ENCODE peak calls at places on chromosomes 11 and 22, in six cellular contexts. G, Q, I, F, J and U are unnamed samples.
A peak's percentile ranks its signal among the peaks of the same experiment; 100 is the strongest.

GRCh38 chr11:42770444-42771065 is 541.2 kb upstream of the API5 start:
- DNase-seq in F (peak; percentile 4), I (peak; percentile 12), J (peak; percentile 33), Q (peak; percentile 20), G (peak; percentile 2), U (peak; percentile 45)

GRCh38 chr11:67646535-67647336 is 3.8 kb downstream of the ACY3 start:
- DNase-seq in Q (no peak), F (no peak), I (no peak), G (no peak), J (no peak), U (no peak)

GRCh38 chr11:46302866-46303265 is 25.4 kb downstream of the CREB3L1 start:
- DNase-seq in Q (peak; percentile 69), F (no peak), J (no peak), G (no peak), I (no peak), U (no peak)

GRCh38 chr22:29912605-29913398 is 29.8 kb downstream of the MTMR3 start:
- DNase-seq in Q (no peak), J (no peak), I (no peak), F (no peak), G (no peak), U (no peak)

GRCh38 chr11:46346886-46347636 is at the start of gene DGKZ:
- DNase-seq in J (peak; percentile 81), G (peak; percentile 72), I (peak; percentile 81), F (peak; percentile 87), Q (peak; percentile 94), U (peak; percentile 85)

GRCh38 chr11:108241370-108242037 is 18.6 kb downstream of the ATM start:
- DNase-seq in I (no peak), F (no peak), G (no peak), Q (no peak), J (no peak), U (no peak)

GRCh38 chr22:31495343-31495742 is 993 bp upstream of the SFI1 start:
- DNase-seq in G (no peak), J (no peak), I (no peak), F (no peak), Q (no peak), U (peak; percentile 37)

GRCh38 chr11:45079075-45079444 is 67.4 kb upstream of the PRDM11 start:
- DNase-seq in I (peak; percentile 94), F (no peak), G (no peak), J (no peak), Q (no peak), U (no peak)

GRCh38 chr22:46198274-46198673 is 47.9 kb downstream of the PPARA start:
- DNase-seq in F (no peak), Q (no peak), I (no peak), G (no peak), J (no peak), U (no peak)

GRCh38 chr11:63663809-63664208 is 7.4 kb downstream of the ATL3 start:
- DNase-seq in J (no peak), I (no peak), G (no peak), Q (no peak), F (no peak), U (no peak)

GRCh38 chr22:32335471-32335870 is 22.2 kb upstream of the RFPL3 start:
- DNase-seq in F (no peak), I (no peak), Q (no peak), J (no peak), G (no peak), U (no peak)

GRCh38 chr22:41575533-41575932 is 14.1 kb downstream of the PMM1 start:
- DNase-seq in J (no peak), G (no peak), F (no peak), Q (no peak), I (no peak), U (no peak)

GRCh38 chr11:118217575-118217974 is 7.2 kb downstream of the JAML start:
- DNase-seq in I (no peak), J (no peak), G (no peak), F (no peak), Q (no peak), U (no peak)

GRCh38 chr11:46345131-46345597 is 2.1 kb upstream of the DGKZ start:
- DNase-seq in J (peak; percentile 55), F (no peak), I (peak; percentile 80), G (peak; percentile 89), Q (peak; percentile 70), U (peak; percentile 49)

GRCh38 chr11:66289548-66290331 is 797 bp upstream of the YIF1A start:
- DNase-seq in J (peak; percentile 90), I (no peak), G (peak; percentile 67), Q (peak; percentile 90), F (no peak), U (peak; percentile 46)

GRCh38 chr11:76642341-76642740 is 28.2 kb downstream of the LRRC32 start:
- DNase-seq in J (no peak), G (no peak), Q (no peak), F (no peak), I (no peak), U (peak; percentile 55)

GRCh38 chr11:82995754-82996398 is 75.8 kb downstream of the RAB30 start:
- DNase-seq in J (no peak), Q (peak; percentile 34), F (no peak), I (no peak), G (no peak), U (no peak)

GRCh38 chr11:61838501-61838900 is 10.4 kb downstream of the FADS2 start:
- DNase-seq in J (no peak), F (no peak), Q (no peak), I (no peak), G (no peak), U (no peak)